ENCODE peak calls at places on chromosomes 7 and 10, in nine cellular contexts. P is astrocyte of the spinal cord; B is T follicular helper cell; T is Calu3; E is cardiac muscle cell; L is astrocyte; R is stimulated activated CD8-positive, alpha-beta memory T cell treated with anti-CD3 and anti-CD28 coated beads, Interleukin-7, amount 100 ng/mL, for 24 hours; U is stimulated activated CD4-positive, alpha-beta T cell treated with anti-CD3 and anti-CD28 coated beads, Interleukin-1b, Interleukin-23, amount 100 ng/mL, for 24 hours; F is NCI-H1436 treated with DMSO at 0.1 percent for 48 hours. G is an unnamed sample.

GRCh38 chr7:362416-363096 is 72.6 kb downstream of the FOXL3 start:
- DNase-seq in R (no peak), F (no peak), U (no peak), P (no peak), L (no peak), T (no peak), B (no peak), E (peak; percentile 59), G (peak; percentile 15)

GRCh38 chr7:154581251-154581890 is 421.6 kb downstream of the PAXIP1 start:
- DNase-seq in P (no peak), L (no peak), F (no peak), B (no peak), E (no peak), R (no peak), U (no peak), T (no peak), G (no peak)

GRCh38 chr10:101814466-101815041 is 3.7 kb downstream of the OGA start:
- DNase-seq in E (no peak), L (peak; percentile 46), R (no peak), P (no peak), F (no peak), T (no peak), B (no peak), U (no peak), G (no peak)

GRCh38 chr10:6052247-6053221 is 9.6 kb downstream of the IL2RA start:
- DNase-seq in P (no peak), E (no peak), L (no peak), B (peak; percentile 66), U (peak; percentile 47), T (peak; percentile 52), F (no peak), R (peak; percentile 66), G (peak; percentile 47)

GRCh38 chr10:69934768-69935167 is 117.9 kb upstream of the MACROH2A2 start:
- DNase-seq in U (no peak), P (no peak), T (no peak), F (no peak), B (no peak), L (no peak), E (no peak), R (no peak), G (no peak)

GRCh38 chr10:3295501-3296005 is 123.0 kb upstream of the PITRM1 start:
- DNase-seq in B (no peak), R (no peak), L (no peak), F (no peak), U (no peak), T (no peak), E (no peak), P (no peak), G (no peak)

GRCh38 chr10:4043897-4044296 is 258.9 kb upstream of the KLF6 start:
- DNase-seq in T (no peak), E (no peak), U (no peak), L (no peak), B (no peak), P (no peak), F (no peak), R (no peak), G (no peak)

GRCh38 chr7:158228986-158229385 is 358.6 kb downstream of the PTPRN2 start:
- DNase-seq in B (no peak), T (no peak), P (no peak), U (no peak), L (no peak), F (no peak), R (no peak), E (no peak), G (peak; percentile 13)

GRCh38 chr7:19427944-19428343 is 280.9 kb downstream of the POLR1F start:
- DNase-seq in U (no peak), T (no peak), B (no peak), R (no peak), E (no peak), P (no peak), L (no peak), F (no peak), G (no peak)

GRCh38 chr7:121286742-121287699 is 41.8 kb upstream of the WNT16 start:
- DNase-seq in T (no peak), R (no peak), B (no peak), F (no peak), P (peak; percentile 41), U (no peak), E (no peak), L (peak; percentile 70), G (no peak)

GRCh38 chr7:35680403-35681013 is 14.4 kb downstream of the HERPUD2 start:
- DNase-seq in L (peak; percentile 17), U (no peak), R (no peak), P (no peak), F (no peak), T (no peak), B (no peak), E (no peak), G (no peak)

GRCh38 chr7:711967-712600 is 14.4 kb upstream of the DNAAF5 start:
- DNase-seq in U (no peak), F (no peak), T (no peak), P (no peak), E (no peak), R (no peak), B (no peak), L (no peak), G (no peak)

GRCh38 chr10:8438603-8439002 is 384.1 kb downstream of the GATA3 start:
- DNase-seq in T (no peak), R (no peak), B (no peak), E (no peak), P (no peak), L (no peak), F (no peak), U (no peak), G (no peak)

GRCh38 chr10:33612551-33612950 is 278.1 kb upstream of the NRP1 start:
- DNase-seq in B (no peak), U (no peak), T (no peak), E (peak; percentile 81), R (no peak), F (no peak), L (peak; percentile 70), P (peak; percentile 80), G (no peak)

GRCh38 chr7:150322114-150322832 is 882 bp upstream of the LRRC61 start:
- DNase-seq in F (no peak), U (peak; percentile 49), R (peak; percentile 25), L (no peak), B (no peak), P (no peak), E (no peak), T (no peak), G (no peak)

GRCh38 chr10:51445587-51445986 is 253.8 kb downstream of the CSTF2T start:
- DNase-seq in B (no peak), P (no peak), F (no peak), R (no peak), T (no peak), E (no peak), L (no peak), U (no peak), G (no peak)

GRCh38 chr7:157901166-157901565 is 564.4 kb downstream of the DNAJB6 start:
- DNase-seq in E (no peak), P (no peak), L (no peak), F (no peak), T (no peak), U (no peak), B (no peak), R (no peak), G (no peak)

GRCh38 chr7:55975944-55976633 is 11.7 kb downstream of the NIPSNAP2 start:
- DNase-seq in R (no peak), F (no peak), T (no peak), L (no peak), P (no peak), U (no peak), E (no peak), B (no peak), G (no peak)

GRCh38 chr10:44010873-44011602 is 362.4 kb upstream of the ZNF32 start:
- DNase-seq in U (no peak), P (no peak), R (no peak), B (no peak), F (no peak), T (no peak), E (no peak), L (peak; percentile 36), G (no peak)

GRCh38 chr7:44534501-44534900 is 6.6 kb downstream of the NPC1L1 start:
- DNase-seq in R (peak; percentile 9), U (peak; percentile 28), L (no peak), P (peak; percentile 6), E (peak; percentile 46), T (peak; percentile 72), B (peak; percentile 12), F (no peak), G (peak; percentile 65)

GRCh38 chr10:11782793-11783557 is 40.2 kb upstream of the PROSER2 start:
- DNase-seq in P (peak; percentile 71), R (no peak), E (peak; percentile 71), B (no peak), U (no peak), T (peak; percentile 41), L (peak; percentile 22), F (no peak), G (peak; percentile 93)

GRCh38 chr10:59335497-59335896 is 26.9 kb downstream of the FAM13C start:
- DNase-seq in F (no peak), U (no peak), E (no peak), B (no peak), R (no peak), L (no peak), P (no peak), T (no peak), G (no peak)

GRCh38 chr7:30285531-30286284 is 1.3 kb downstream of the ZNRF2 start:
- DNase-seq in E (peak; percentile 67), F (no peak), B (peak; percentile 16), L (peak; percentile 63), P (peak; percentile 60), R (no peak), U (peak; percentile 12), T (peak; percentile 46), G (peak; percentile 90)

GRCh38 chr7:44116087-44116788 is 7.1 kb downstream of the POLD2 start:
- DNase-seq in P (no peak), U (no peak), F (no peak), L (no peak), B (no peak), R (no peak), T (no peak), E (no peak), G (no peak)

GRCh38 chr10:21602313-21602712 is 68.3 kb downstream of the MLLT10 start:
- DNase-seq in R (no peak), B (no peak), L (peak; percentile 3), E (no peak), T (no peak), P (no peak), U (no peak), F (no peak), G (no peak)

GRCh38 chr7:23377134-23377533 is 78.0 kb downstream of the MALSU1 start:
- DNase-seq in E (peak; percentile 35), L (peak; percentile 53), T (no peak), B (no peak), F (no peak), U (no peak), R (no peak), P (no peak), G (no peak)

GRCh38 chr7:37440738-37441404 is 7.8 kb downstream of the ELMO1 start:
- DNase-seq in E (no peak), T (no peak), P (no peak), L (no peak), R (no peak), F (no peak), U (no peak), B (peak; percentile 2), G (no peak)